ENCODE peak calls at places on chromosomes 4 and X, in four cellular contexts. One of them, this sample, is unnamed.

GRCh38 chr4:78293841-78294301 is 236.7 kb downstream of the FRAS1 start:
- DNase-seq in stimulated activated CD4-positive, alpha-beta T cell treated with anti-CD3 and anti-CD28 coated beads, Interleukin-15, amount 100 ng/mL, for 1 hour: no peak
- DNase-seq in dermis microvascular lymphatic vessel endothelial cell: no peak
- DNase-seq in caudate nucleus: no peak
- DNase-seq in this sample: no peak

GRCh38 chrX:1384738-1385250 is 7.1 kb downstream of the SLC25A6 start:
- DNase-seq in dermis microvascular lymphatic vessel endothelial cell: no peak
- DNase-seq in caudate nucleus: no peak
- DNase-seq in stimulated activated CD4-positive, alpha-beta T cell treated with anti-CD3 and anti-CD28 coated beads, Interleukin-15, amount 100 ng/mL, for 1 hour: no peak
- DNase-seq in this sample: no peak

GRCh38 chr4:1579834-1580686 is 104.1 kb downstream of the FAM53A start:
- DNase-seq in dermis microvascular lymphatic vessel endothelial cell: peak
- DNase-seq in caudate nucleus: no peak
- DNase-seq in stimulated activated CD4-positive, alpha-beta T cell treated with anti-CD3 and anti-CD28 coated beads, Interleukin-15, amount 100 ng/mL, for 1 hour: peak
- DNase-seq in this sample: peak

GRCh38 chr4:152500798-152501434 is 35.0 kb downstream of the FBXW7 start:
- DNase-seq in caudate nucleus: no peak
- DNase-seq in stimulated activated CD4-positive, alpha-beta T cell treated with anti-CD3 and anti-CD28 coated beads, Interleukin-15, amount 100 ng/mL, for 1 hour: no peak
- DNase-seq in dermis microvascular lymphatic vessel endothelial cell: peak
- DNase-seq in this sample: peak

GRCh38 chrX:77719388-77719787 is 66.6 kb downstream of the ATRX start:
- DNase-seq in stimulated activated CD4-positive, alpha-beta T cell treated with anti-CD3 and anti-CD28 coated beads, Interleukin-15, amount 100 ng/mL, for 1 hour: no peak
- DNase-seq in caudate nucleus: no peak
- DNase-seq in dermis microvascular lymphatic vessel endothelial cell: no peak
- DNase-seq in this sample: no peak

GRCh38 chr4:15755321-15755750 is 22.8 kb upstream of the CD38 start:
- DNase-seq in caudate nucleus: no peak
- DNase-seq in dermis microvascular lymphatic vessel endothelial cell: peak
- DNase-seq in stimulated activated CD4-positive, alpha-beta T cell treated with anti-CD3 and anti-CD28 coated beads, Interleukin-15, amount 100 ng/mL, for 1 hour: peak
- DNase-seq in this sample: peak

GRCh38 chr4:116362603-116363002 is 722.8 kb downstream of the TRAM1L1 start:
- DNase-seq in dermis microvascular lymphatic vessel endothelial cell: no peak
- DNase-seq in caudate nucleus: no peak
- DNase-seq in stimulated activated CD4-positive, alpha-beta T cell treated with anti-CD3 and anti-CD28 coated beads, Interleukin-15, amount 100 ng/mL, for 1 hour: no peak
- DNase-seq in this sample: no peak

GRCh38 chrX:124232523-124233201 is 99.8 kb upstream of the TEX13D start:
- DNase-seq in dermis microvascular lymphatic vessel endothelial cell: no peak
- DNase-seq in stimulated activated CD4-positive, alpha-beta T cell treated with anti-CD3 and anti-CD28 coated beads, Interleukin-15, amount 100 ng/mL, for 1 hour: peak
- DNase-seq in caudate nucleus: no peak
- DNase-seq in this sample: no peak

GRCh38 chr4:6200011-6200921 is at the start of gene JAKMIP1:
- DNase-seq in stimulated activated CD4-positive, alpha-beta T cell treated with anti-CD3 and anti-CD28 coated beads, Interleukin-15, amount 100 ng/mL, for 1 hour: peak
- DNase-seq in dermis microvascular lymphatic vessel endothelial cell: peak
- DNase-seq in caudate nucleus: peak
- DNase-seq in this sample: peak

GRCh38 chrX:22674947-22675346 is 324.8 kb upstream of the DDX53 start:
- DNase-seq in caudate nucleus: no peak
- DNase-seq in dermis microvascular lymphatic vessel endothelial cell: no peak
- DNase-seq in stimulated activated CD4-positive, alpha-beta T cell treated with anti-CD3 and anti-CD28 coated beads, Interleukin-15, amount 100 ng/mL, for 1 hour: no peak
- DNase-seq in this sample: no peak

GRCh38 chrX:109918753-109919152 is 84.2 kb upstream of the TMEM164 start:
- DNase-seq in stimulated activated CD4-positive, alpha-beta T cell treated with anti-CD3 and anti-CD28 coated beads, Interleukin-15, amount 100 ng/mL, for 1 hour: no peak
- DNase-seq in dermis microvascular lymphatic vessel endothelial cell: no peak
- DNase-seq in caudate nucleus: no peak
- DNase-seq in this sample: peak

GRCh38 chrX:154727418-154728323 is 23.2 kb downstream of the GAB3 start:
- DNase-seq in stimulated activated CD4-positive, alpha-beta T cell treated with anti-CD3 and anti-CD28 coated beads, Interleukin-15, amount 100 ng/mL, for 1 hour: no peak
- DNase-seq in caudate nucleus: no peak
- DNase-seq in dermis microvascular lymphatic vessel endothelial cell: peak
- DNase-seq in this sample: peak

This sample was measured in lung microvascular endothelial cell.